ENCODE peak calls at places on chromosome 21, in nine cellular contexts. K, D, L, E, F, C, Z, H and Y are unnamed samples.

GRCh38 chr21:17783003-17783402 is 36.2 kb downstream of the C21orf91 start:
- DNase-seq in E (no peak), F (no peak), K (no peak), D (no peak), H (no peak), L (no peak), C (no peak), Z (no peak), Y (no peak)

GRCh38 chr21:35940074-35940927 is 120.0 kb downstream of the SETD4 start:
- DNase-seq in E (no peak), Z (no peak), L (peak), D (no peak), F (no peak), K (peak), C (peak), H (no peak), Y (peak)

GRCh38 chr21:41726970-41727783 is 39.7 kb downstream of the RIPK4 start:
- DNase-seq in C (no peak), Z (peak), K (peak), L (peak), D (no peak), E (no peak), F (no peak), H (no peak), Y (peak)

GRCh38 chr21:34965200-34966174 is 83.6 kb downstream of the RUNX1 start:
- DNase-seq in Z (no peak), H (no peak), F (no peak), E (no peak), D (no peak), K (no peak), C (no peak), L (no peak), Y (peak)

GRCh38 chr21:21213297-21213696 is 215.1 kb downstream of the NCAM2 start:
- DNase-seq in Z (no peak), E (no peak), C (no peak), K (no peak), H (no peak), D (no peak), F (no peak), L (no peak), Y (no peak)

GRCh38 chr21:33126569-33126968 is 56.6 kb downstream of the OLIG1 start:
- DNase-seq in H (no peak), E (no peak), K (no peak), D (no peak), L (no peak), Z (no peak), F (no peak), C (no peak), Y (no peak)

GRCh38 chr21:36430841-36431240 is 45.6 kb downstream of the CHAF1B start:
- DNase-seq in F (no peak), Z (no peak), H (no peak), C (no peak), E (no peak), K (no peak), L (no peak), D (no peak), Y (peak)

GRCh38 chr21:38780879-38781278 is 24.9 kb upstream of the ETS2 start:
- DNase-seq in H (no peak), K (no peak), F (no peak), Z (no peak), C (no peak), D (no peak), L (no peak), E (no peak), Y (no peak)

GRCh38 chr21:16264314-16264713 is 534.5 kb downstream of the USP25 start:
- DNase-seq in F (no peak), L (no peak), K (no peak), H (no peak), E (no peak), D (no peak), C (no peak), Z (no peak), Y (no peak)

GRCh38 chr21:42426876-42427480 is 23.3 kb downstream of the UBASH3A start:
- DNase-seq in E (no peak), Z (no peak), K (no peak), L (no peak), D (no peak), H (no peak), F (no peak), C (no peak), Y (no peak)

GRCh38 chr21:21007606-21008005 is 9.4 kb downstream of the NCAM2 start:
- DNase-seq in L (no peak), E (no peak), H (no peak), Z (no peak), F (no peak), D (no peak), C (no peak), K (no peak), Y (no peak)

GRCh38 chr21:44734026-44734745 is 22.8 kb upstream of the TSPEAR start:
- DNase-seq in C (no peak), E (no peak), K (no peak), L (no peak), Z (no peak), H (no peak), D (no peak), F (no peak), Y (no peak)

GRCh38 chr21:38820471-38821239 is 14.9 kb downstream of the ETS2 start:
- DNase-seq in K (no peak), H (no peak), Z (no peak), D (no peak), F (no peak), C (no peak), E (no peak), L (no peak), Y (peak)

GRCh38 chr21:36717901-36718465 is 19.1 kb downstream of the SIM2 start:
- DNase-seq in L (peak), D (no peak), Z (no peak), F (no peak), K (no peak), E (no peak), H (no peak), C (no peak), Y (no peak)

GRCh38 chr21:31084689-31085088 is 46.4 kb upstream of the KRTAP19-8 start:
- DNase-seq in L (no peak), K (no peak), F (no peak), H (no peak), Z (no peak), E (no peak), C (no peak), D (no peak), Y (no peak)

GRCh38 chr21:44596068-44596725 is 3.9 kb upstream of the KRTAP10-6 start:
- DNase-seq in F (no peak), E (no peak), C (no peak), L (no peak), H (no peak), K (peak), Z (no peak), D (no peak), Y (peak)

GRCh38 chr21:44711327-44712202 is at the start of gene TSPEAR:
- DNase-seq in C (peak), D (no peak), E (no peak), H (no peak), L (no peak), F (no peak), Z (no peak), K (no peak), Y (no peak)

GRCh38 chr21:33543505-33544129 is 779 bp downstream of the SON start:
- DNase-seq in K (no peak), E (no peak), H (no peak), F (peak), D (no peak), C (no peak), L (peak), Z (no peak), Y (peak)

GRCh38 chr21:32298658-32299081 is at the start of gene MRAP:
- DNase-seq in F (no peak), E (no peak), C (no peak), Z (no peak), D (no peak), K (no peak), H (no peak), L (no peak), Y (no peak)

GRCh38 chr21:31278511-31279155 is 65.4 kb downstream of the TIAM1 start:
- DNase-seq in Z (no peak), D (no peak), K (no peak), E (no peak), C (no peak), H (no peak), F (no peak), L (no peak), Y (no peak)

GRCh38 chr21:37364722-37365121 is 1.9 kb upstream of the DYRK1A start:
- DNase-seq in C (no peak), K (no peak), F (no peak), D (no peak), Z (no peak), L (no peak), H (no peak), E (no peak), Y (no peak)

GRCh38 chr21:37710555-37711293 is 205.5 kb downstream of the KCNJ6 start:
- DNase-seq in K (no peak), F (no peak), E (no peak), C (no peak), L (no peak), D (no peak), Z (no peak), H (no peak), Y (no peak)

GRCh38 chr21:42439284-42440186 is 35.8 kb downstream of the UBASH3A start:
- DNase-seq in Z (no peak), D (no peak), K (no peak), H (no peak), F (peak), L (no peak), C (no peak), E (no peak), Y (no peak)

GRCh38 chr21:45998871-45999580 is 17.5 kb downstream of the COL6A1 start:
- DNase-seq in H (no peak), C (no peak), L (no peak), K (no peak), Z (no peak), D (no peak), E (no peak), F (no peak), Y (no peak)

GRCh38 chr21:42472521-42472920 is 23.5 kb downstream of the RSPH1 start:
- DNase-seq in H (no peak), Z (no peak), F (no peak), L (no peak), E (no peak), C (no peak), D (no peak), K (no peak), Y (no peak)

GRCh38 chr21:36104306-36105300 is 30.3 kb upstream of the CBR3 start:
- DNase-seq in L (peak), Z (no peak), C (no peak), K (no peak), F (peak), H (no peak), D (no peak), E (peak), Y (peak)

GRCh38 chr21:29371464-29371863 is 72.7 kb downstream of the BACH1 start:
- DNase-seq in H (no peak), F (peak), K (no peak), L (no peak), C (no peak), E (no peak), D (no peak), Z (no peak), Y (peak)

GRCh38 chr21:33124879-33125278 is 54.9 kb downstream of the OLIG1 start:
- DNase-seq in F (no peak), E (no peak), Z (no peak), C (no peak), K (no peak), L (no peak), D (no peak), H (no peak), Y (no peak)

GRCh38 chr21:44089001-44089911 is 17.9 kb upstream of the PWP2 start:
- DNase-seq in E (no peak), D (no peak), H (peak), C (no peak), Z (no peak), L (peak), K (no peak), F (no peak), Y (no peak)

GRCh38 chr21:45990049-45990711 is 8.6 kb downstream of the COL6A1 start:
- DNase-seq in H (no peak), F (no peak), Z (no peak), C (no peak), E (no peak), L (no peak), K (no peak), D (no peak), Y (no peak)

GRCh38 chr21:33058468-33059318 is 11.2 kb upstream of the OLIG1 start:
- DNase-seq in D (no peak), K (no peak), E (peak), C (no peak), L (no peak), Z (no peak), H (no peak), F (no peak), Y (no peak)

GRCh38 chr21:45347712-45348477 is 57.1 kb upstream of the COL18A1 start:
- DNase-seq in H (no peak), K (no peak), E (no peak), C (no peak), L (no peak), Z (no peak), F (no peak), D (no peak), Y (no peak)

GRCh38 chr21:29209696-29210095 is 79.3 kb downstream of the MAP3K7CL start:
- DNase-seq in K (no peak), L (no peak), E (no peak), Z (no peak), D (no peak), H (no peak), C (no peak), F (no peak), Y (no peak)

GRCh38 chr21:45983981-45984551 is 2.5 kb downstream of the COL6A1 start:
- DNase-seq in K (no peak), C (no peak), H (no peak), F (no peak), E (no peak), Z (no peak), L (no peak), D (no peak), Y (no peak)

GRCh38 chr21:37829447-37829846 is 86.8 kb downstream of the KCNJ6 start:
- DNase-seq in C (no peak), Z (no peak), L (peak), D (no peak), F (no peak), K (peak), E (no peak), H (no peak), Y (peak)

GRCh38 chr21:43864806-43865470 is at the start of gene AGPAT3:
- DNase-seq in F (peak), L (no peak), C (no peak), H (no peak), Z (no peak), K (no peak), D (peak), E (no peak), Y (no peak)

GRCh38 chr21:14773777-14774345 is 227.7 kb upstream of the SAMSN1 start:
- DNase-seq in E (no peak), H (peak), D (peak), Z (no peak), L (peak), K (peak), C (no peak), F (peak), Y (peak)